ENCODE peak calls at places on chromosomes 4 and X, in ten cellular contexts. G, O, P, D, J, V, A, R, C and U are unnamed samples.

GRCh38 chr4:168864831-168865541 is 145.1 kb downstream of the CBR4 start:
- DNase-seq in G (peak), O (no peak), P (peak), D (no peak), J (no peak), V (peak), A (no peak), R (no peak), C (no peak), U (peak)

GRCh38 chrX:6184900-6185515 is 43.7 kb downstream of the NLGN4X start:
- DNase-seq in G (no peak), O (no peak), P (no peak), D (no peak), J (no peak), V (peak), A (no peak), R (no peak), C (no peak), U (no peak)

GRCh38 chrX:7068939-7069367 is 78.6 kb upstream of the STS start:
- DNase-seq in G (peak), O (no peak), P (peak), D (peak), J (no peak), V (no peak), A (no peak), R (no peak), C (peak), U (no peak)

GRCh38 chrX:40171513-40172168 is 73.9 kb upstream of the BCOR start:
- DNase-seq in G (no peak), O (no peak), P (peak), D (no peak), J (no peak), V (peak), A (peak), R (no peak), C (peak), U (peak)

GRCh38 chrX:110836982-110837381 is 41.4 kb upstream of the CHRDL1 start:
- DNase-seq in G (peak), O (no peak), P (peak), D (no peak), J (no peak), V (no peak), A (no peak), R (no peak), C (peak), U (no peak)

GRCh38 chr4:1099684-1100335 is 13.6 kb downstream of the RNF212 start:
- DNase-seq in G (no peak), O (no peak), P (peak), D (no peak), J (no peak), V (no peak), A (no peak), R (no peak), C (no peak), U (no peak)

GRCh38 chrX:23333842-23334535 is 660 bp upstream of the PTCHD1 start:
- DNase-seq in G (peak), O (no peak), P (peak), D (no peak), J (no peak), V (peak), A (peak), R (no peak), C (peak), U (no peak)

GRCh38 chrX:39204945-39205344 is 403.7 kb downstream of the MID1IP1 start:
- DNase-seq in G (no peak), O (no peak), P (no peak), D (no peak), J (no peak), V (no peak), A (no peak), R (no peak), C (no peak), U (no peak)

GRCh38 chr4:26192921-26193894 is 127.6 kb upstream of the RBPJ start:
- DNase-seq in G (no peak), O (no peak), P (no peak), D (no peak), J (no peak), V (no peak), A (no peak), R (no peak), C (peak), U (no peak)

GRCh38 chr4:159540501-159540900 is 437.6 kb downstream of the RAPGEF2 start:
- DNase-seq in G (peak), O (no peak), P (peak), D (no peak), J (no peak), V (no peak), A (no peak), R (no peak), C (no peak), U (no peak)

GRCh38 chr4:531721-532565 is 32.9 kb downstream of the PIGG start:
- DNase-seq in G (no peak), O (no peak), P (no peak), D (no peak), J (no peak), V (no peak), A (no peak), R (no peak), C (no peak), U (no peak)

GRCh38 chr4:93828830-93829530 is 427 bp downstream of the ATOH1 start:
- DNase-seq in G (peak), O (no peak), P (peak), D (no peak), J (peak), V (peak), A (no peak), R (no peak), C (peak), U (no peak)

GRCh38 chr4:147828361-147828760 is 96.5 kb downstream of the ARHGAP10 start:
- DNase-seq in G (no peak), O (no peak), P (no peak), D (no peak), J (no peak), V (peak), A (no peak), R (peak), C (no peak), U (peak)

GRCh38 chr4:14125375-14126129 is 498.0 kb upstream of the BOD1L1 start:
- DNase-seq in G (no peak), O (no peak), P (no peak), D (no peak), J (no peak), V (peak), A (peak), R (no peak), C (no peak), U (no peak)

GRCh38 chr4:137685357-137685756 is 153.1 kb upstream of the PCDH18 start:
- DNase-seq in G (no peak), O (no peak), P (no peak), D (no peak), J (no peak), V (peak), A (no peak), R (no peak), C (no peak), U (no peak)

GRCh38 chr4:76420901-76421581 is at the start of gene CCDC158:
- DNase-seq in G (no peak), O (no peak), P (no peak), D (no peak), J (no peak), V (peak), A (no peak), R (peak), C (peak), U (no peak)

GRCh38 chrX:150200820-150201287 is 162.3 kb upstream of the MAMLD1 start:
- DNase-seq in G (no peak), O (peak), P (no peak), D (peak), J (no peak), V (peak), A (peak), R (peak), C (no peak), U (peak)

GRCh38 chr4:10619220-10619619 is 65.3 kb downstream of the CLNK start:
- DNase-seq in G (no peak), O (no peak), P (no peak), D (peak), J (no peak), V (peak), A (no peak), R (peak), C (no peak), U (no peak)

GRCh38 chr4:78776729-78777555 is 792 bp downstream of the BMP2K start:
- DNase-seq in G (peak), O (no peak), P (peak), D (peak), J (peak), V (peak), A (peak), R (peak), C (peak), U (peak)

GRCh38 chrX:122219226-122219625 is 964.9 kb upstream of the GRIA3 start:
- DNase-seq in G (no peak), O (no peak), P (no peak), D (no peak), J (no peak), V (peak), A (no peak), R (no peak), C (no peak), U (no peak)

GRCh38 chr4:81982846-81983540 is 390.8 kb downstream of the HNRNPD start:
- DNase-seq in G (no peak), O (no peak), P (no peak), D (no peak), J (no peak), V (no peak), A (no peak), R (no peak), C (no peak), U (no peak)

GRCh38 chrX:108267561-108267960 is 170.7 kb downstream of the COL4A6 start:
- DNase-seq in G (no peak), O (no peak), P (no peak), D (no peak), J (no peak), V (no peak), A (no peak), R (no peak), C (no peak), U (no peak)

GRCh38 chr4:158065176-158065575 is 107.6 kb downstream of the GASK1B start:
- DNase-seq in G (no peak), O (no peak), P (no peak), D (no peak), J (no peak), V (no peak), A (no peak), R (no peak), C (no peak), U (no peak)

GRCh38 chr4:145609494-145610427 is 9.4 kb upstream of the MMAA start:
- DNase-seq in G (peak), O (no peak), P (peak), D (peak), J (peak), V (peak), A (peak), R (peak), C (peak), U (peak)

GRCh38 chrX:153642313-153642654 is 4.7 kb upstream of the DUSP9 start:
- DNase-seq in G (peak), O (no peak), P (peak), D (no peak), J (no peak), V (no peak), A (no peak), R (no peak), C (peak), U (no peak)

GRCh38 chr4:105605493-105605892 is 53.1 kb downstream of the ARHGEF38 start:
- DNase-seq in G (no peak), O (no peak), P (no peak), D (peak), J (no peak), V (peak), A (peak), R (no peak), C (no peak), U (no peak)

GRCh38 chrX:15530318-15530717 is 29.7 kb downstream of the BMX start:
- DNase-seq in G (no peak), O (no peak), P (no peak), D (no peak), J (no peak), V (no peak), A (no peak), R (no peak), C (no peak), U (no peak)

GRCh38 chr4:23312686-23313085 is 577.2 kb downstream of the PPARGC1A start:
- DNase-seq in G (no peak), O (no peak), P (no peak), D (no peak), J (no peak), V (no peak), A (no peak), R (no peak), C (no peak), U (no peak)

GRCh38 chr4:16574981-16575380 is 323.5 kb downstream of the LDB2 start:
- DNase-seq in G (no peak), O (no peak), P (no peak), D (no peak), J (no peak), V (no peak), A (no peak), R (no peak), C (no peak), U (no peak)

GRCh38 chr4:2062168-2062807 is 3.2 kb downstream of the NAT8L start:
- DNase-seq in G (no peak), O (no peak), P (no peak), D (no peak), J (no peak), V (no peak), A (no peak), R (no peak), C (no peak), U (no peak)

GRCh38 chrX:806586-806985 is 176.0 kb downstream of the SHOX start:
- DNase-seq in G (no peak), O (no peak), P (no peak), D (no peak), J (no peak), V (no peak), A (no peak), R (no peak), C (no peak), U (no peak)

GRCh38 chrX:134803551-134804183 is 145.4 kb upstream of the PLAC1 start:
- DNase-seq in G (no peak), O (no peak), P (no peak), D (no peak), J (no peak), V (no peak), A (peak), R (no peak), C (no peak), U (no peak)

GRCh38 chrX:40755291-40756249 is 20.2 kb upstream of the MED14 start:
- DNase-seq in G (no peak), O (no peak), P (peak), D (peak), J (no peak), V (peak), A (no peak), R (no peak), C (no peak), U (no peak)

GRCh38 chrX:129679856-129680255 is 25.1 kb upstream of the APLN start:
- DNase-seq in G (no peak), O (no peak), P (no peak), D (no peak), J (no peak), V (no peak), A (no peak), R (peak), C (peak), U (no peak)

GRCh38 chr4:123471655-123472054 is 75.1 kb downstream of the SPRY1 start:
- DNase-seq in G (no peak), O (no peak), P (no peak), D (no peak), J (no peak), V (no peak), A (no peak), R (no peak), C (no peak), U (no peak)

GRCh38 chr4:9703391-9703790 is 78.0 kb upstream of the DRD5 start:
- DNase-seq in G (peak), O (no peak), P (peak), D (peak), J (peak), V (peak), A (peak), R (peak), C (peak), U (no peak)

GRCh38 chrX:70436380-70436779 is 8.3 kb upstream of the DLG3 start:
- DNase-seq in G (peak), O (no peak), P (peak), D (no peak), J (peak), V (peak), A (no peak), R (no peak), C (peak), U (no peak)

GRCh38 chrX:139932901-139933796 is at the start of gene ATP11C:
- DNase-seq in G (peak), O (peak), P (peak), D (peak), J (peak), V (peak), A (peak), R (peak), C (peak), U (peak)
- TF ChIP-seq CTCF in G (no peak), O (peak), P (peak), D (no peak), J (peak), V (no peak), A (peak), R (no peak), C (no peak), U (peak)

GRCh38 chrX:115894087-115894486 is 276.5 kb upstream of the AGTR2 start:
- DNase-seq in G (no peak), O (no peak), P (peak), D (peak), J (no peak), V (no peak), A (no peak), R (no peak), C (peak), U (no peak)
- TF ChIP-seq CTCF in G (no peak), O (no peak), P (peak), D (peak), J (peak), V (no peak), A (peak), R (no peak), C (peak), U (no peak)

DNA sequence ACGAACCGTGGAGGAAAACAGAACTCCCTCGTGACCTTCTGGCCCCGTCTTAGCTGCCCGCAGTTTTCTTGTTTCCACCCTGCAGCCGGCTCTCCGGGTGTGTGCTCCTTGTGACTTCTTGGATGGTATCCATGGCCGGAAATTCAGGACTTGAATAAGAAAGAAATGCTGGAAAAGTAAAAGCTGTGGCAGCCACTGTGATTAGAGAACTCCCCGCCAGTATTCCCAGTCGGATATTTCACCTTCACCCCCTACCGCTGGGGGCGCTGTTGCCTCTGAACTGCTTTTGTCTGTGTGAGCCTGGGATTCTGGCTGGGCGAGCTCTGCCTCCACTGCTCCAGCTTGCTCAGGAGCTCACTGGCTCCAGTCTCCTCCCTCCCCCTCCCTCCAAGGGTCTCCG is 41.5 kb upstream of the CYP4V2 start:
- DNase-seq in G (no peak), O (no peak), P (peak), D (peak), J (peak), V (no peak), A (no peak), R (no peak), C (peak), U (no peak)
- TF ChIP-seq CTCF in G (no peak), O (no peak), P (peak), D (peak), J (peak), V (peak), A (peak), R (peak), C (peak), U (no peak)

GRCh38 chr4:86223472-86223871 is 136.4 kb downstream of the MAPK10 start:
- DNase-seq in G (peak), O (peak), P (peak), D (peak), J (no peak), V (peak), A (peak), R (peak), C (peak), U (peak)
- TF ChIP-seq CTCF in G (peak), O (peak), P (peak), D (peak), J (peak), V (peak), A (peak), R (peak), C (peak), U (peak)